ENCODE peak calls at places on chromosomes 13 and 19, in seven cellular contexts. Z is glutamatergic neuron; L is activated T-cell treated with anti-CD3 and anti-CD28 coated beads for 24 hours; J is cardiac fibroblast; Q is NCI-H1930; I is HT1080; P is activated T-helper 2 cell treated with anti-CD3 and anti-CD28 coated beads, Interferon-gamma antibody, Interleukin-2, Interleukin-4, amounts not matched to agents 10 μg/mL and 5 μg/mL and 100 μg/mL, durations not matched to agents 14 hours and 24 hours and 36 hours. V is an unnamed sample.

GRCh38 chr13:79307866-79308298 is 98.2 kb downstream of the RBM26 start:
- DNase-seq in Z (no peak), L (no peak), J (peak; percentile 43), Q (no peak), I (peak; percentile 9), P (no peak), V (peak; percentile 50)

GRCh38 chr13:30708541-30708940 is 26.8 kb upstream of the ALOX5AP start:
- DNase-seq in Z (no peak), L (no peak), J (peak; percentile 78), Q (no peak), I (peak; percentile 29), P (no peak), V (no peak)

GRCh38 chr19:48755787-48756674 is 707 bp downstream of the FGF21 start:
- DNase-seq in Z (no peak), L (no peak), J (no peak), Q (no peak), I (no peak), P (no peak), V (no peak)

GRCh38 chr13:93552596-93552995 is 326.0 kb downstream of the GPC6 start:
- DNase-seq in Z (no peak), L (no peak), J (no peak), Q (no peak), I (no peak), P (no peak), V (no peak)

GRCh38 chr13:23673354-23673753 is 103.1 kb downstream of the TNFRSF19 start:
- DNase-seq in Z (no peak), L (no peak), J (peak; percentile 93), Q (no peak), I (peak; percentile 84), P (no peak), V (peak; percentile 13)

GRCh38 chr19:44912854-44913253 is 1.6 kb upstream of the APOC1 start:
- DNase-seq in Z (no peak), L (no peak), J (no peak), Q (no peak), I (no peak), P (no peak), V (no peak)

GRCh38 chr13:109422163-109422562 is 364.2 kb downstream of the IRS2 start:
- DNase-seq in Z (no peak), L (no peak), J (no peak), Q (no peak), I (no peak), P (no peak), V (no peak)

GRCh38 chr19:8815780-8816179 is 16.3 kb downstream of the ZNF558 start:
- DNase-seq in Z (no peak), L (no peak), J (no peak), Q (no peak), I (no peak), P (no peak), V (no peak)

GRCh38 chr13:73210218-73210883 is 151.5 kb downstream of the KLF5 start:
- DNase-seq in Z (no peak), L (no peak), J (no peak), Q (no peak), I (no peak), P (no peak), V (peak; percentile 56)

GRCh38 chr19:33434886-33435705 is 61.6 kb downstream of the CEBPG start:
- DNase-seq in Z (peak; percentile 54), L (no peak), J (peak; percentile 13), Q (no peak), I (peak; percentile 38), P (no peak), V (no peak)

GRCh38 chr19:38385804-38386257 is 2.0 kb downstream of the GGN start:
- DNase-seq in Z (peak; percentile 56), L (no peak), J (no peak), Q (no peak), I (no peak), P (no peak), V (no peak)

GRCh38 chr13:95275322-95276118 is 25.7 kb downstream of the ABCC4 start:
- DNase-seq in Z (no peak), L (no peak), J (no peak), Q (no peak), I (no peak), P (no peak), V (no peak)

GRCh38 chr19:29519146-29519545 is 6.6 kb upstream of the VSTM2B start:
- DNase-seq in Z (peak; percentile 10), L (no peak), J (no peak), Q (no peak), I (no peak), P (no peak), V (no peak)

GRCh38 chr19:32919365-32919764 is 49.8 kb upstream of the SLC7A9 start:
- DNase-seq in Z (no peak), L (no peak), J (no peak), Q (no peak), I (no peak), P (no peak), V (no peak)

V was measured in MCF 10A.